ENCODE peak calls at places on chromosome 18, in ten cellular contexts. A, K, Y, E, L, H, M, O, G and S are unnamed samples.

GRCh38 chr18:34655131-34655530 is 55.0 kb upstream of the DTNA start:
- DNase-seq in A (no peak), K (no peak), Y (no peak), E (no peak), L (no peak), H (no peak), M (no peak), O (no peak), G (no peak), S (no peak)

GRCh38 chr18:48954837-48955527 is 4.2 kb upstream of the SMAD7 start:
- DNase-seq in A (no peak), K (no peak), Y (no peak), E (no peak), L (no peak), H (no peak), M (no peak), O (peak), G (no peak), S (no peak)

GRCh38 chr18:58979615-58980014 is 114.9 kb downstream of the ZNF532 start:
- DNase-seq in A (no peak), K (no peak), Y (no peak), E (no peak), L (no peak), H (no peak), M (no peak), O (no peak), G (no peak), S (no peak)

GRCh38 chr18:28411806-28412205 is 234.9 kb upstream of the CDH2 start:
- DNase-seq in A (no peak), K (no peak), Y (no peak), E (no peak), L (no peak), H (no peak), M (no peak), O (no peak), G (no peak), S (no peak)

GRCh38 chr18:6118080-6118479 is 222.8 kb upstream of the TMEM200C start:
- DNase-seq in A (no peak), K (no peak), Y (no peak), E (no peak), L (no peak), H (no peak), M (no peak), O (no peak), G (no peak), S (no peak)

GRCh38 chr18:44537521-44537920 is 143.2 kb upstream of the SETBP1 start:
- DNase-seq in A (no peak), K (no peak), Y (no peak), E (no peak), L (no peak), H (no peak), M (no peak), O (peak), G (no peak), S (no peak)

GRCh38 chr18:6198585-6198984 is 216.1 kb downstream of the L3MBTL4 start:
- DNase-seq in A (no peak), K (no peak), Y (no peak), E (no peak), L (no peak), H (no peak), M (no peak), O (no peak), G (no peak), S (no peak)

GRCh38 chr18:9869713-9870430 is 15.9 kb upstream of the TXNDC2 start:
- DNase-seq in A (no peak), K (no peak), Y (no peak), E (no peak), L (no peak), H (peak), M (no peak), O (no peak), G (no peak), S (no peak)

GRCh38 chr18:55406374-55407045 is 181.5 kb downstream of the TCF4 start:
- DNase-seq in A (peak), K (no peak), Y (no peak), E (no peak), L (peak), H (no peak), M (no peak), O (no peak), G (peak), S (peak)

GRCh38 chr18:8843005-8843404 is 137.6 kb downstream of the MTCL1 start:
- DNase-seq in A (no peak), K (no peak), Y (no peak), E (no peak), L (no peak), H (no peak), M (no peak), O (no peak), G (no peak), S (no peak)

GRCh38 chr18:39571511-39571910 is 2005.9 kb upstream of the CELF4 start:
- DNase-seq in A (peak), K (no peak), Y (no peak), E (no peak), L (peak), H (no peak), M (no peak), O (no peak), G (no peak), S (no peak)

GRCh38 chr18:61748024-61748423 is 144.8 kb downstream of the RNF152 start:
- DNase-seq in A (no peak), K (no peak), Y (no peak), E (no peak), L (no peak), H (no peak), M (no peak), O (no peak), G (no peak), S (no peak)

GRCh38 chr18:79511671-79512301 is 116.1 kb downstream of the NFATC1 start:
- DNase-seq in A (no peak), K (no peak), Y (no peak), E (peak), L (no peak), H (peak), M (no peak), O (no peak), G (no peak), S (no peak)